ENCODE peak calls at places on chromosomes 16 and 17, in eight cellular contexts. D is HEK293T, V is EL, U is SK-N-MC, L is fibroblast of the aortic adventitia, G is ovary, C is M059J, O is NCI-H526. Q is an unnamed sample.

GRCh38 chr16:391885-392335 is 5.1 kb upstream of the NME4 start:
- DNase-seq in D (peak), V (peak), U (no peak), L (peak), G (no peak), C (peak), O (peak), Q (peak)

GRCh38 chr16:70770968-70771552 is 29.9 kb downstream of the VAC14 start:
- DNase-seq in D (peak), V (peak), U (no peak), L (peak), G (peak), C (peak), O (peak), Q (peak)

GRCh38 chr16:27399969-27400368 is 2.0 kb upstream of the IL21R start:
- DNase-seq in D (no peak), V (no peak), U (no peak), L (no peak), G (no peak), C (no peak), O (no peak), Q (no peak)

GRCh38 chr16:28155293-28155692 is 56.5 kb downstream of the XPO6 start:
- DNase-seq in D (no peak), V (no peak), U (no peak), L (no peak), G (no peak), C (no peak), O (no peak), Q (no peak)

GRCh38 chr16:49958474-49958873 is 66.6 kb upstream of the CNEP1R1 start:
- DNase-seq in D (no peak), V (no peak), U (no peak), L (no peak), G (no peak), C (no peak), O (no peak), Q (no peak)

GRCh38 chr17:30290696-30291570 is 811 bp downstream of the BLMH start:
- DNase-seq in D (peak), V (peak), U (no peak), L (peak), G (peak), C (peak), O (peak), Q (peak)

GRCh38 chr17:13337864-13338371 is 263.8 kb downstream of the HS3ST3A1 start:
- DNase-seq in D (peak), V (peak), U (no peak), L (peak), G (no peak), C (peak), O (peak), Q (peak)

GRCh38 chr17:12064395-12064794 is 43.7 kb downstream of the MAP2K4 start:
- DNase-seq in D (no peak), V (no peak), U (no peak), L (no peak), G (no peak), C (no peak), O (no peak), Q (no peak)

GRCh38 chr16:23687034-23687808 is 8.5 kb downstream of the PLK1 start:
- DNase-seq in D (no peak), V (no peak), U (no peak), L (no peak), G (no peak), C (no peak), O (no peak), Q (no peak)

GRCh38 chr17:21318439-21318838 is 33.9 kb downstream of the MAP2K3 start:
- DNase-seq in D (no peak), V (no peak), U (no peak), L (no peak), G (no peak), C (no peak), O (no peak), Q (no peak)

GRCh38 chr16:85126731-85127662 is 14.7 kb upstream of the CIBAR2 start:
- DNase-seq in D (peak), V (peak), U (no peak), L (peak), G (peak), C (peak), O (no peak), Q (peak)

GRCh38 chr16:74922150-74923138 is 62.5 kb downstream of the WDR59 start:
- DNase-seq in D (no peak), V (no peak), U (no peak), L (peak), G (no peak), C (no peak), O (no peak), Q (no peak)

GRCh38 chr17:74235040-74235581 is 21.7 kb downstream of the TTYH2 start:
- DNase-seq in D (no peak), V (no peak), U (no peak), L (peak), G (no peak), C (no peak), O (no peak), Q (no peak)

GRCh38 chr16:70788668-70789161 is 12.2 kb downstream of the VAC14 start:
- DNase-seq in D (no peak), V (no peak), U (no peak), L (peak), G (no peak), C (no peak), O (no peak), Q (no peak)

GRCh38 chr17:72761431-72761830 is 331.1 kb downstream of the SLC39A11 start:
- DNase-seq in D (no peak), V (no peak), U (no peak), L (no peak), G (no peak), C (no peak), O (no peak), Q (no peak)

GRCh38 chr17:60330731-60331130 is 61.2 kb downstream of the USP32 start:
- DNase-seq in D (no peak), V (no peak), U (no peak), L (peak), G (no peak), C (peak), O (no peak), Q (no peak)